ENCODE peak calls at places on chromosomes 4 and X, in ten cellular contexts. A is psoas muscle; L is A549; U is body of pancreas; N is CD8-positive, alpha-beta T cell; R is SK-N-SH; B is right lobe of liver; G is HCT116; I is suprapubic skin; E is tibial nerve. T is an unnamed sample. For H3K4me1, the result is how much of the 10 kb centered on the place peaks cover.

GRCh38 chr4:102599455-102599854 is 98.3 kb downstream of the NFKB1 start:
- DNase-seq in L (no peak), N (no peak), I (no peak), R (no peak), A (no peak), E (no peak), U (no peak), B (no peak), G (no peak), T (no peak)

GRCh38 chrX:2863646-2864045 is 34.9 kb downstream of the GYG2 start:
- DNase-seq in A (no peak), I (no peak), R (no peak), L (no peak), E (no peak), N (no peak), B (no peak), U (no peak), G (no peak), T (no peak)

GRCh38 chr4:147078875-147079658 is 133.4 kb upstream of the TTC29 start:
- DNase-seq in N (no peak), G (no peak), I (no peak), U (no peak), B (no peak), E (no peak), R (peak), L (no peak), A (no peak), T (no peak)

GRCh38 chr4:10026485-10026884 is 5.2 kb upstream of the SLC2A9 start:
- DNase-seq in I (no peak), L (no peak), E (no peak), A (no peak), R (no peak), G (no peak), B (no peak), N (no peak), U (no peak), T (no peak)

GRCh38 chr4:166169111-166169510 is 296.1 kb downstream of the TLL1 start:
- DNase-seq in A (no peak), R (no peak), I (no peak), E (no peak), U (no peak), B (no peak), L (peak), G (peak), N (no peak), T (no peak)

GRCh38 chrX:139026406-139027200 is 315.1 kb upstream of the FGF13 start:
- DNase-seq in I (no peak), R (no peak), G (no peak), N (no peak), E (no peak), U (no peak), L (no peak), A (no peak), B (no peak), T (no peak)

GRCh38 chr4:130028552-130028951 is 932.6 kb downstream of the C4orf33 start:
- DNase-seq in A (no peak), B (no peak), E (no peak), L (no peak), I (no peak), U (no peak), N (no peak), R (no peak), G (no peak), T (no peak)

GRCh38 chr4:75821966-75822365 is 80.3 kb downstream of the PPEF2 start:
- DNase-seq in I (no peak), E (no peak), L (peak), U (peak), A (no peak), B (no peak), G (no peak), R (no peak), N (no peak), T (no peak)

GRCh38 chr4:2942532-2943363 is 20.5 kb downstream of the NOP14 start:
- DNase-seq in U (no peak), A (peak), G (no peak), B (peak), I (peak), L (no peak), R (no peak), N (no peak), E (no peak), T (no peak)

GRCh38 chrX:21813612-21814368 is 25.6 kb upstream of the MBTPS2 start:
- DNase-seq in G (no peak), R (no peak), L (no peak), B (no peak), U (no peak), I (no peak), A (no peak), N (no peak), E (no peak), T (no peak)

GRCh38 chrX:78659955-78660354 is 827 bp upstream of the RTL3 start:
- DNase-seq in G (no peak), A (no peak), L (no peak), I (no peak), U (no peak), R (no peak), N (no peak), E (no peak), B (no peak), T (no peak)

GRCh38 chr4:82652062-82652461 is 90.3 kb upstream of the TMEM150C start:
- DNase-seq in U (peak), E (no peak), R (no peak), N (no peak), L (no peak), B (no peak), G (no peak), I (no peak), A (no peak), T (no peak)

GRCh38 chr4:24559889-24560288 is 24.5 kb downstream of the DHX15 start:
- DNase-seq in B (no peak), A (no peak), R (no peak), G (no peak), U (no peak), N (no peak), I (no peak), E (no peak), L (peak), T (no peak)

GRCh38 chrX:22357621-22358020 is 84.9 kb downstream of the CBLL2 start:
- DNase-seq in B (no peak), U (no peak), I (no peak), L (no peak), R (no peak), N (no peak), E (no peak), A (no peak), G (no peak), T (no peak)

GRCh38 chr4:85107553-85107952 is 141.1 kb upstream of the WDFY3 start:
- DNase-seq in R (no peak), B (no peak), A (no peak), L (no peak), E (no peak), N (no peak), U (no peak), I (no peak), G (no peak), T (no peak)

GRCh38 chrX:119488749-119489148 is 20.5 kb downstream of the SLC25A5 start:
- DNase-seq in A (no peak), N (no peak), B (peak), U (peak), L (peak), I (no peak), E (peak), G (no peak), R (peak), T (peak)

GRCh38 chrX:103536732-103537131 is 17.4 kb upstream of the RAB40A start:
- DNase-seq in G (no peak), R (no peak), I (no peak), N (no peak), A (no peak), E (no peak), L (no peak), B (no peak), U (no peak), T (no peak)

GRCh38 chr4:3250438-3250955 is 1.5 kb downstream of the MSANTD1 start:
- DNase-seq in R (no peak), G (no peak), E (no peak), I (no peak), L (no peak), U (peak), A (peak), N (no peak), B (peak), T (no peak)

GRCh38 chrX:130990723-130991122 is 67.4 kb upstream of the ARHGAP36 start:
- DNase-seq in A (no peak), U (no peak), L (no peak), I (no peak), N (no peak), G (no peak), B (no peak), E (no peak), R (no peak), T (no peak)

GRCh38 chrX:11470231-11470630 is 177.0 kb downstream of the AMELX start:
- DNase-seq in I (no peak), E (no peak), R (no peak), L (peak), N (no peak), A (no peak), U (no peak), G (no peak), B (no peak), T (no peak)

GRCh38 chrX:48460606-48461005 is 9.5 kb downstream of the SLC38A5 start:
- DNase-seq in A (no peak), L (no peak), E (no peak), N (no peak), U (no peak), I (no peak), R (no peak), B (no peak), G (no peak), T (peak)

GRCh38 chr4:53987761-53988171 is 76.6 kb downstream of the CHIC2 start:
- DNase-seq in L (peak), R (no peak), G (peak), A (no peak), U (no peak), I (no peak), B (no peak), E (no peak), N (no peak), T (no peak)
- H3K4me1 ChIP-seq in L (under half), R (under half), G (under half), A (under half), U (under half), I (under half), B (under half), E (under half), N (under half), T (under half)

GRCh38 chr4:6473264-6474052 is 1.0 kb upstream of the PPP2R2C start:
- DNase-seq in N (no peak), E (no peak), R (no peak), U (no peak), B (no peak), G (no peak), A (no peak), L (no peak), I (peak), T (no peak)

GRCh38 chr4:6472387-6473263 is at the start of gene PPP2R2C:
- DNase-seq in L (peak), U (no peak), E (no peak), I (peak), R (peak), N (no peak), A (no peak), B (no peak), G (no peak), T (no peak)

GRCh38 chr4:6474705-6475457 is 2.5 kb upstream of the PPP2R2C start:
- DNase-seq in I (peak), R (no peak), L (no peak), U (no peak), N (no peak), B (no peak), A (no peak), G (no peak), E (no peak), T (no peak)

GRCh38 chr4:6475492-6476020 is 3.1 kb upstream of the PPP2R2C start:
- DNase-seq in N (no peak), E (no peak), I (peak), B (no peak), R (no peak), L (no peak), U (no peak), G (no peak), A (no peak), T (no peak)

GRCh38 chr4:6474053-6474568 is 1.7 kb upstream of the PPP2R2C start:
- DNase-seq in N (no peak), A (no peak), B (no peak), R (peak), U (no peak), I (peak), L (peak), E (no peak), G (no peak), T (peak)
- TF ChIP-seq CTCF in N (no peak), A (no peak), B (no peak), R (no peak), U (no peak), I (no peak), L (peak), E (no peak), G (peak), T (no peak)

GRCh38 chrX:44896566-44897186 is 23.7 kb downstream of the KDM6A start:
- DNase-seq in A (no peak), E (no peak), U (no peak), N (no peak), G (no peak), L (no peak), B (no peak), I (no peak), R (no peak), T (no peak)
- H3K4me1 ChIP-seq in A (under half), E (under half), U (under half), N (under half), G (under half), L (under half), B (under half), I (under half), R (under half), T (under half)

GRCh38 chrX:24184018-24184417 is 34.5 kb downstream of the ZFX start:
- DNase-seq in U (no peak), E (no peak), L (no peak), G (no peak), B (no peak), A (no peak), I (no peak), R (no peak), N (no peak), T (no peak)

GRCh38 chrX:24186986-24187385 is 37.5 kb downstream of the ZFX start:
- DNase-seq in A (no peak), G (no peak), U (no peak), L (no peak), B (no peak), N (no peak), E (no peak), I (no peak), R (no peak), T (no peak)

GRCh38 chrX:24186483-24186882 is 37.0 kb downstream of the ZFX start:
- DNase-seq in R (no peak), U (no peak), E (no peak), A (no peak), L (no peak), B (no peak), G (no peak), I (no peak), N (no peak), T (no peak)

GRCh38 chrX:24190500-24191156 is 41.1 kb downstream of the ZFX start:
- DNase-seq in L (peak), R (no peak), I (no peak), A (no peak), N (no peak), B (no peak), U (peak), E (no peak), G (no peak), T (no peak)

DNA sequence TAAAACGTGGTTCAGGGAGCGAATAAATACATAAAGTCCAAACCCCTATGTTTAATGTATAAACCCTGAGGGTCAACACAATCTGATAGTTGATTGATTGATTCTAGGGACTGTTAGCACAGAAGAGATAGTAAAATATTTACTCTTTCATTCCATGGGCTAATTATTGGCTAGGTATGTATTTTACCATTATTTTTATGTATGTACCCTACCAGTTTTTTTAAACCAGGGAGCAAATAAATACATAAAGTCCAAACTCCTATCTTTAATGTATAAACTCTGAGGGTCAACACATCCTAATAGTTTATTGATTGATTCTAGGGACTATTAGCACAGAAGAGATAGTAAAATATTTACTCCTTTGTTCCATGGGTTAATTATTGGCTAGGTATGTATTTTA is 40.0 kb downstream of the ZFX start:
- DNase-seq in I (no peak), A (no peak), L (no peak), U (no peak), E (no peak), N (no peak), B (no peak), R (no peak), G (no peak), T (no peak)
- TF ChIP-seq CTCF in I (no peak), A (no peak), L (no peak), U (no peak), E (no peak), N (no peak), B (no peak), R (no peak), G (no peak), T (no peak)

DNA sequence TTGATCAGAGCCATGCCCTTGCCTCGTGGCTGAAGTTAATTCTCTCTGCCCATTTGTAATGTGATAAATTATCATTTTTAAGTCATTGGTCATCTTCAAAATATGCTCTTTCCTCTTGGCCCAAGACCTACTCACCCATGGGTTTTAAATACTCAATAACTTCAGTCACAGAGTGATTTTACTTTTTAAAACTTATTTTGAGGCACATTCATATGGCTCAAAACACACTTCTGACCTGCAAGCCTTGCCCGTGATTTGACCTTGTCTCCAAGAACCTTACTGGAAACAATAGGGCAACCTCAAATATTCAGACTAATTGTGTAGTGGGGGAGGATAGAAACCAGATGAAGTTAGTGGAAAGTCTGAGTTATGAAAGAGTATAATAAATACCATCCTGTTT is 176.2 kb upstream of the LNX1 start:
- DNase-seq in B (no peak), R (no peak), E (no peak), U (no peak), L (no peak), I (no peak), N (no peak), A (no peak), G (no peak), T (no peak)
- H3K4me1 ChIP-seq in B (under half), R (under half), E (under half), U (under half), L (under half), I (under half), N (under half), A (under half), G (under half), T (under half)